ENCODE peak calls at places on chromosomes 11 and 22, in four cellular contexts. One of them, this sample, is unnamed. For H3K27me3 and H3K4me1, the result is how much of the 10 kb centered on the place peaks cover.

GRCh38 chr11:77075425-77075905 is 8.7 kb downstream of the CAPN5 start:
- DNase-seq in body of pancreas: no peak
- DNase-seq in transverse colon: peak
- DNase-seq in colonic mucosa: peak
- DNase-seq in this sample: no peak

GRCh38 chr11:15006139-15006759 is 34.1 kb upstream of the CALCA start:
- DNase-seq in body of pancreas: no peak
- DNase-seq in transverse colon: no peak
- DNase-seq in colonic mucosa: no peak
- DNase-seq in this sample: no peak

GRCh38 chr22:46578824-46579561 is 41.2 kb upstream of the GRAMD4 start:
- DNase-seq in body of pancreas: peak
- DNase-seq in transverse colon: peak
- DNase-seq in colonic mucosa: peak
- DNase-seq in this sample: peak

GRCh38 chr11:46002146-46002545 is 79.7 kb downstream of the LARGE2 start:
- DNase-seq in body of pancreas: no peak
- DNase-seq in transverse colon: no peak
- DNase-seq in colonic mucosa: no peak
- DNase-seq in this sample: no peak

GRCh38 chr22:39959640-39960447 is at the start of gene TMA7B:
- DNase-seq in body of pancreas: no peak
- DNase-seq in transverse colon: no peak
- DNase-seq in colonic mucosa: no peak
- DNase-seq in this sample: peak

GRCh38 chr11:34478845-34479663 is 34.5 kb downstream of the ELF5 start:
- DNase-seq in body of pancreas: no peak
- DNase-seq in transverse colon: no peak
- DNase-seq in colonic mucosa: no peak
- DNase-seq in this sample: no peak

GRCh38 chr11:35035894-35036408 is 103.0 kb upstream of the CD44 start:
- DNase-seq in body of pancreas: no peak
- DNase-seq in transverse colon: no peak
- DNase-seq in colonic mucosa: no peak
- DNase-seq in this sample: no peak

GRCh38 chr11:33802414-33802950 is 28.2 kb upstream of the FBXO3 start:
- DNase-seq in body of pancreas: peak
- DNase-seq in transverse colon: peak
- DNase-seq in colonic mucosa: peak
- DNase-seq in this sample: peak

GRCh38 chr11:36313750-36314500 is 17.8 kb downstream of the PRR5L start:
- DNase-seq in body of pancreas: no peak
- DNase-seq in transverse colon: no peak
- DNase-seq in colonic mucosa: no peak
- DNase-seq in this sample: no peak

DNA sequence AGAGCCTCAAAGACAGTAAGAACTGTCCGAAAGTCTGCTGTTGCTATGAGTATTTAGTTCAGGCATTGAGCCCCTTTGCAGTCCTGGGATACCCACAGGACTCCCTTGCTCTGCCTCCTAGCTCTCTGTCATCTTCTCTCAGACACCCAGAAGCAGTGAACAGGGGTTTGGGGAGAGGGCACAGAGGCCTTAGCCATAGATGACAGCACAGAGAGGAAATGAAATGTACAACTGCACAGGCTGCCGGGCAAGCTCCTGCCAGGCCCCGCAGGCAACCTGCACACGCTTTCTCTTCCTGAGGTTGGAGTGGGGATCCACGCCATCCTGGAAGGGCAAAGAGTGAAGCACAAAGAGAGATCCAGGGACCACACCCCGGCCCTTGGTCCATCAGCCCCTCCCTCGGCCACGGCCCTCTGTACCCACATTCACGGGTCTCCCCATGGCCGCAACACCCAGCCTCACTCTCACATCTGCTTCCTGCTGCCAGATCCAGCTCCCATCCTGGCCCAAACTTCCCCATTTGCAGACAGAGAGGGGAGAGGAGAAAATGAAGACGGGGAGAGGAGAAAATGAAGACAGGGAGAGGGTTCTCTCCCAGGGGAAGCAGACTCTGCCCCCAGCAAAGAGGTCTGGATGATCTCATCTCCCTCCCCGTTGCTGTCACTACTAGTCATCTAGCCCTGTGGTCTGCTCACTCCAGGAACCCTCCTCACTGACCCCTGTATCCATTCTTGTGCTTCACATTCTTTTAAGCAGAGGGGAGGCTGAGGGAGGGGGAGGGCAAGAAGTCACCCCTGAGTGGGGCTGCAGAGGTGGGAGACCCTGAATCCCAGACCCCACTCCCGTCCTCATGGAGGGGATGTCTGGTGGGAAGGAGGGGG is 40.7 kb downstream of the CD6 start:
- DNase-seq in body of pancreas: no peak
- DNase-seq in transverse colon: no peak
- DNase-seq in colonic mucosa: no peak
- DNase-seq in this sample: no peak
- H3K27me3 ChIP-seq in body of pancreas: under half
- H3K27me3 ChIP-seq in transverse colon: under half
- H3K27me3 ChIP-seq in colonic mucosa: under half
- H3K27me3 ChIP-seq in this sample: under half

GRCh38 chr22:19582033-19582693 is 58.0 kb upstream of the CLDN5 start:
- DNase-seq in body of pancreas: no peak
- DNase-seq in transverse colon: no peak
- DNase-seq in colonic mucosa: no peak
- DNase-seq in this sample: no peak
- TF ChIP-seq CTCF in body of pancreas: no peak
- TF ChIP-seq CTCF in transverse colon: no peak
- TF ChIP-seq CTCF in colonic mucosa: no peak
- TF ChIP-seq CTCF in this sample: no peak

GRCh38 chr22:19051381-19051780 is 70.8 kb downstream of the DGCR2 start:
- DNase-seq in body of pancreas: no peak
- DNase-seq in transverse colon: no peak
- DNase-seq in colonic mucosa: no peak
- DNase-seq in this sample: peak
- H3K4me1 ChIP-seq in body of pancreas: under half
- H3K4me1 ChIP-seq in transverse colon: under half
- H3K4me1 ChIP-seq in colonic mucosa: under half
- H3K4me1 ChIP-seq in this sample: under half

GRCh38 chr22:37331034-37331428 is 48.7 kb downstream of the CYTH4 start:
- DNase-seq in body of pancreas: no peak
- DNase-seq in transverse colon: no peak
- DNase-seq in colonic mucosa: no peak
- DNase-seq in this sample: peak

GRCh38 chr22:37329239-37330140 is 47.2 kb downstream of the CYTH4 start:
- DNase-seq in body of pancreas: no peak
- DNase-seq in transverse colon: no peak
- DNase-seq in colonic mucosa: no peak
- DNase-seq in this sample: no peak

GRCh38 chr22:37331811-37332536 is 49.7 kb downstream of the CYTH4 start:
- DNase-seq in body of pancreas: no peak
- DNase-seq in transverse colon: no peak
- DNase-seq in colonic mucosa: no peak
- DNase-seq in this sample: no peak

GRCh38 chr22:37328017-37328416 is 45.7 kb downstream of the CYTH4 start:
- DNase-seq in body of pancreas: no peak
- DNase-seq in transverse colon: no peak
- DNase-seq in colonic mucosa: no peak
- DNase-seq in this sample: no peak

GRCh38 chr22:37330200-37331033 is 48.1 kb downstream of the CYTH4 start:
- DNase-seq in body of pancreas: peak
- DNase-seq in transverse colon: peak
- DNase-seq in colonic mucosa: peak
- DNase-seq in this sample: peak
- H3K27me3 ChIP-seq in body of pancreas: under half
- H3K27me3 ChIP-seq in transverse colon: half or more
- H3K27me3 ChIP-seq in colonic mucosa: under half
- H3K27me3 ChIP-seq in this sample: half or more